ENCODE peak calls at places on chromosome 10, in eight cellular contexts. I is fibroblast of the aortic adventitia; G is AG10803; Q is SHP77; F is aorta; L is activated CD8-positive, alpha-beta memory T cell treated with anti-CD3 and anti-CD28 coated beads, Interleukin-2, amount 50 U/mL, for 48 hours; H is stimulated activated CD4-positive, alpha-beta T cell treated with anti-CD3 and anti-CD28 coated beads, TNF-alpha, amount 100 ng/mL, for 24 hours; A is omental fat pad. S is an unnamed sample.

GRCh38 chr10:52115823-52116222 is 198.3 kb upstream of the DKK1 start:
- DNase-seq in F (no peak), G (no peak), I (peak), Q (no peak), H (no peak), L (no peak), A (no peak), S (no peak)

GRCh38 chr10:110919971-110920881 is 822 bp downstream of the SHOC2 start:
- DNase-seq in Q (peak), L (peak), G (peak), A (no peak), H (no peak), F (peak), I (peak), S (peak)

GRCh38 chr10:92126100-92126650 is 164.7 kb downstream of the CPEB3 start:
- DNase-seq in A (no peak), Q (no peak), F (no peak), G (no peak), L (no peak), H (no peak), I (peak), S (no peak)

GRCh38 chr10:127880557-127880956 is 12.2 kb downstream of the CLRN3 start:
- DNase-seq in F (no peak), Q (no peak), A (no peak), G (no peak), I (no peak), L (no peak), H (no peak), S (no peak)

GRCh38 chr10:44914891-44915290 is 3.8 kb downstream of the TMEM72 start:
- DNase-seq in A (no peak), I (no peak), L (no peak), G (no peak), Q (no peak), H (no peak), F (no peak), S (no peak)

GRCh38 chr10:99337261-99337905 is 8.2 kb downstream of the CNNM1 start:
- DNase-seq in Q (no peak), G (no peak), I (no peak), A (no peak), F (no peak), H (no peak), L (no peak), S (no peak)

GRCh38 chr10:124890225-124890624 is 51.7 kb upstream of the ZRANB1 start:
- DNase-seq in H (no peak), I (no peak), L (no peak), Q (no peak), G (no peak), F (no peak), A (no peak), S (no peak)

GRCh38 chr10:14093735-14094484 is 236.8 kb downstream of the FRMD4A start:
- DNase-seq in H (no peak), F (no peak), Q (no peak), L (no peak), I (peak), A (no peak), G (peak), S (no peak)

GRCh38 chr10:77974396-77975074 is 48.0 kb upstream of the DLG5 start:
- DNase-seq in H (no peak), G (peak), I (peak), A (no peak), Q (no peak), F (no peak), L (no peak), S (no peak)

GRCh38 chr10:121195524-121195910 is 344.4 kb downstream of the WDR11 start:
- DNase-seq in A (no peak), F (no peak), G (no peak), I (no peak), Q (no peak), L (no peak), H (no peak), S (no peak)

GRCh38 chr10:43083764-43084163 is 6.9 kb downstream of the RET start:
- DNase-seq in H (no peak), I (no peak), G (no peak), Q (no peak), A (no peak), F (no peak), L (no peak), S (no peak)

GRCh38 chr10:46091080-46091833 is 45.2 kb upstream of the MSMB start:
- DNase-seq in F (no peak), G (no peak), A (no peak), H (no peak), Q (no peak), L (peak), I (no peak), S (no peak)

GRCh38 chr10:5684318-5684970 is at the start of gene TASOR2:
- DNase-seq in L (peak), A (peak), G (peak), F (peak), H (peak), Q (peak), I (peak), S (peak)

GRCh38 chr10:80699602-80700039 is 161.9 kb downstream of the SH2D4B start:
- DNase-seq in G (peak), I (peak), H (peak), L (peak), F (peak), Q (no peak), A (peak), S (peak)

GRCh38 chr10:102408081-102408727 is 10.4 kb downstream of the PSD start:
- DNase-seq in H (no peak), I (no peak), F (no peak), G (no peak), Q (no peak), A (no peak), L (peak), S (no peak)

GRCh38 chr10:29608476-29609301 is 26.1 kb downstream of the SVIL start:
- DNase-seq in I (no peak), L (no peak), H (no peak), A (no peak), F (no peak), G (no peak), Q (no peak), S (no peak)

GRCh38 chr10:83612050-83612449 is 527.3 kb upstream of the GHITM start:
- DNase-seq in F (no peak), Q (no peak), H (no peak), A (no peak), G (peak), L (no peak), I (peak), S (no peak)

GRCh38 chr10:52314822-52315552 is 906 bp downstream of the DKK1 start:
- DNase-seq in I (peak), F (peak), H (no peak), Q (no peak), L (no peak), A (no peak), G (peak), S (no peak)

GRCh38 chr10:95426482-95426881 is 134.7 kb downstream of the SORBS1 start:
- DNase-seq in I (no peak), F (no peak), G (no peak), H (no peak), L (no peak), A (no peak), Q (no peak), S (no peak)

S was measured in central memory CD4-positive, alpha-beta T cell.